ENCODE peak calls at places on chromosomes 11 and 22, in seven cellular contexts. V is astrocyte of the spinal cord, S is foreskin fibroblast, E is WTC11, D is psoas muscle, U is cardiac fibroblast, R is adrenal gland. B is an unnamed sample.

GRCh38 chr11:2180775-2181370 is 9.3 kb upstream of the TH start:
- DNase-seq in E (no peak), V (no peak), R (no peak), D (no peak), U (peak), S (no peak), B (no peak)

GRCh38 chr22:48952256-48953102 is 875.2 kb downstream of the BRD1 start:
- DNase-seq in D (no peak), V (no peak), E (no peak), R (no peak), S (no peak), U (no peak), B (no peak)

GRCh38 chr22:44526431-44527115 is 28.5 kb upstream of the RTL6 start:
- DNase-seq in R (no peak), V (no peak), S (no peak), D (no peak), E (no peak), U (no peak), B (no peak)

GRCh38 chr11:64441127-64441526 is 82.2 kb downstream of the RPS6KA4 start:
- DNase-seq in V (no peak), E (no peak), S (no peak), U (no peak), D (no peak), R (no peak), B (no peak)

GRCh38 chr11:57871231-57871630 is 109.6 kb downstream of the CTNND1 start:
- DNase-seq in S (no peak), U (no peak), E (no peak), V (no peak), D (no peak), R (no peak), B (no peak)

GRCh38 chr11:11788067-11788710 is 53.6 kb upstream of the USP47 start:
- DNase-seq in D (no peak), E (no peak), S (no peak), R (no peak), V (no peak), U (no peak), B (no peak)

GRCh38 chr22:27581688-27582087 is 219.9 kb downstream of the MN1 start:
- DNase-seq in V (no peak), S (peak), U (peak), E (no peak), D (peak), R (no peak), B (no peak)

GRCh38 chr22:29907753-29908515 is 25.0 kb downstream of the MTMR3 start:
- DNase-seq in D (peak), U (peak), E (no peak), R (peak), S (peak), V (peak), B (peak)

GRCh38 chr11:35013514-35014191 is 97.2 kb downstream of the PDHX start:
- DNase-seq in R (no peak), S (no peak), U (peak), E (no peak), V (peak), D (no peak), B (peak)

GRCh38 chr11:6604081-6604626 is 580 bp downstream of the ILK start:
- DNase-seq in U (peak), R (no peak), D (peak), E (peak), S (peak), V (peak), B (peak)

GRCh38 chr22:22182218-22182989 is 62.2 kb upstream of the VPREB1 start:
- DNase-seq in S (no peak), E (no peak), D (no peak), U (no peak), R (no peak), V (no peak), B (no peak)

GRCh38 chr22:31144223-31144622 is 3.9 kb upstream of the PLA2G3 start:
- DNase-seq in E (no peak), R (no peak), D (no peak), V (no peak), S (peak), U (peak), B (peak)

GRCh38 chr22:35894464-35894878 is 134.2 kb downstream of the RBFOX2 start:
- DNase-seq in R (no peak), E (no peak), S (no peak), U (no peak), V (peak), D (no peak), B (no peak)
- TF ChIP-seq CTCF in R (no peak), E (no peak), S (no peak), U (no peak), V (no peak), D (peak), B (peak)

GRCh38 chr22:40749006-40749405 is 69.7 kb downstream of the MCHR1 start:
- DNase-seq in V (no peak), R (no peak), S (no peak), U (no peak), E (no peak), D (no peak), B (no peak)
- TF ChIP-seq CTCF in V (no peak), R (no peak), S (no peak), U (no peak), E (no peak), D (no peak), B (no peak)

GRCh38 chr22:25896098-25896497 is 154.1 kb downstream of the MYO18B start:
- DNase-seq in V (no peak), S (no peak), E (no peak), D (no peak), R (no peak), U (no peak), B (no peak)
- TF ChIP-seq CTCF in V (no peak), S (no peak), E (no peak), D (no peak), R (no peak), U (no peak), B (no peak)

DNA sequence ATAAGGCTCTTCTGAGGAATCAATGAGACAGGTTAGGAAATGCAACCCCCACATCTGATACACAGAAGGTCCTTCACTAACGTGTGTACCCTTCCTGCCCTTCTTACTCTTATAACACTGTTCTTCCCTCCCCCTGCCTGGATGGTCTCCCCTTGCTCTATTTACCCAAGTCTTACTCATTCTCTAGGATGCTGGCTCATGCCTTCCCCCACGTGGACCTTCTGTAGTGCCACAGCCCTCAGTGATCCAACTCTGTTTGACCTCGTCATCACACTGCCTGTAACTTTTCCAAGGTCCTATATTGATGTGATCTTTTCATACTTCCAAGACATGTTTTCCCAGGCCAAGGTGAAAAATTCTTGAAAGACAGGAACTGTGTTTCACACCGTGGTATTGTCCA is 79.8 kb downstream of the C11orf58 start:
- DNase-seq in R (no peak), E (no peak), U (peak), V (peak), D (no peak), S (no peak), B (no peak)
- TF ChIP-seq CTCF in R (no peak), E (no peak), U (no peak), V (peak), D (no peak), S (no peak), B (no peak)

GRCh38 chr11:65853249-65853979 is 4.6 kb downstream of the CFL1 start:
- DNase-seq in R (no peak), D (no peak), S (no peak), E (no peak), U (no peak), V (no peak), B (no peak)
- TF ChIP-seq CTCF in R (no peak), D (no peak), S (no peak), E (no peak), U (no peak), V (peak), B (peak)

GRCh38 chr11:8250446-8250845 is 13.2 kb downstream of the LMO1 start:
- DNase-seq in R (peak), E (peak), U (no peak), S (no peak), V (no peak), D (peak), B (no peak)

GRCh38 chr11:8249482-8249881 is 14.2 kb downstream of the LMO1 start:
- DNase-seq in E (peak), V (no peak), U (no peak), D (peak), S (no peak), R (no peak), B (no peak)

GRCh38 chr11:8250981-8251620 is 12.6 kb downstream of the LMO1 start:
- DNase-seq in U (no peak), E (peak), D (peak), S (no peak), R (peak), V (no peak), B (no peak)

GRCh38 chr11:8248786-8249185 is 14.9 kb downstream of the LMO1 start:
- DNase-seq in U (no peak), V (no peak), D (peak), S (no peak), E (peak), R (no peak), B (no peak)

GRCh38 chr11:8247312-8247711 is 16.4 kb downstream of the LMO1 start:
- DNase-seq in E (peak), S (peak), R (no peak), D (peak), U (no peak), V (no peak), B (no peak)
- TF ChIP-seq CTCF in E (peak), S (peak), R (no peak), D (peak), U (peak), V (peak), B (peak)

B was measured in HFFc6.